ENCODE peak calls at places on chromosome 3, in nine cellular contexts. I is GM13976, L is breast epithelium, G is left ventricle myocardium inferior, U is progenitor cell of endocrine pancreas, P is ovary, Y is SK-N-SH, Z is LNCaP clone FGC, X is IMR-90. E is an unnamed sample.

GRCh38 chr3:61637088-61638051 is 76.0 kb downstream of the PTPRG start:
- DNase-seq in G (no peak), P (no peak), L (no peak), U (no peak), X (peak; percentile 45), I (peak; percentile 38), Y (peak; percentile 15), Z (no peak), E (no peak)

GRCh38 chr3:9074079-9074478 is 110.8 kb upstream of the RAD18 start:
- DNase-seq in U (no peak), Z (no peak), Y (no peak), I (no peak), P (no peak), L (no peak), G (no peak), X (peak; percentile 23), E (no peak)

GRCh38 chr3:58135712-58136543 is 74.8 kb downstream of the DNASE1L3 start:
- DNase-seq in X (no peak), I (no peak), U (no peak), P (no peak), G (peak; percentile 42), Z (peak; percentile 61), Y (no peak), L (no peak), E (no peak)

GRCh38 chr3:48402281-48402732 is 27.6 kb downstream of the PLXNB1 start:
- DNase-seq in X (peak; percentile 92), L (peak; percentile 98), Y (peak; percentile 18), I (peak; percentile 7), Z (no peak), U (no peak), G (peak; percentile 64), P (peak; percentile 83), E (no peak)

GRCh38 chr3:130773371-130773770 is 26.7 kb upstream of the PIK3R4 start:
- DNase-seq in Y (no peak), U (no peak), P (no peak), X (no peak), G (no peak), L (no peak), Z (no peak), I (no peak), E (no peak)

GRCh38 chr3:51687472-51688205 is 16.6 kb downstream of the TEX264 start:
- DNase-seq in P (no peak), G (peak; percentile 57), L (no peak), Z (no peak), X (peak; percentile 62), U (no peak), Y (no peak), I (no peak), E (no peak)

GRCh38 chr3:63523100-63523499 is 129.4 kb upstream of the SNTN start:
- DNase-seq in Z (peak; percentile 2), X (no peak), P (no peak), I (no peak), G (no peak), U (no peak), Y (peak; percentile 4), L (no peak), E (no peak)

GRCh38 chr3:123367467-123368154 is 81.3 kb downstream of the ADCY5 start:
- DNase-seq in P (no peak), X (no peak), Z (no peak), Y (no peak), L (no peak), G (no peak), I (no peak), U (no peak), E (no peak)

GRCh38 chr3:110743202-110743601 is 328.4 kb upstream of the NECTIN3 start:
- DNase-seq in X (no peak), P (no peak), Z (peak; percentile 14), G (no peak), U (no peak), L (no peak), I (no peak), Y (no peak), E (no peak)

GRCh38 chr3:179063945-179064560 is 7.6 kb downstream of the ZMAT3 start:
- DNase-seq in Z (no peak), Y (no peak), U (no peak), X (peak; percentile 75), G (no peak), P (no peak), I (no peak), L (no peak), E (no peak)

GRCh38 chr3:56468184-56469106 is at the start of gene ERC2:
- DNase-seq in L (no peak), Z (peak; percentile 3), U (peak; percentile 83), Y (peak; percentile 92), P (peak; percentile 53), I (no peak), G (peak; percentile 27), X (no peak), E (no peak)

GRCh38 chr3:33372218-33373081 is 67.8 kb downstream of the UBP1 start:
- DNase-seq in U (no peak), Z (peak; percentile 10), X (peak; percentile 73), L (no peak), P (peak; percentile 30), G (no peak), Y (peak; percentile 55), I (peak; percentile 58), E (peak; percentile 52)

GRCh38 chr3:78906245-78906644 is 861.6 kb downstream of the ROBO1 start:
- DNase-seq in P (no peak), I (no peak), Z (peak; percentile 15), L (no peak), U (no peak), G (no peak), Y (no peak), X (no peak), E (no peak)

GRCh38 chr3:187685948-187686347 is 15.8 kb upstream of the SST start:
- DNase-seq in U (no peak), Z (no peak), Y (no peak), P (no peak), X (no peak), I (no peak), L (no peak), G (no peak), E (no peak)

GRCh38 chr3:4983739-4984510 is 4.7 kb downstream of the BHLHE40 start:
- DNase-seq in L (no peak), U (no peak), G (no peak), Y (no peak), X (peak; percentile 92), P (peak; percentile 34), Z (no peak), I (peak; percentile 65), E (peak; percentile 71)

GRCh38 chr3:53069422-53070068 is 23.7 kb upstream of the SFMBT1 start:
- DNase-seq in U (no peak), Y (no peak), X (peak; percentile 12), L (no peak), P (peak; percentile 6), I (no peak), Z (no peak), G (no peak), E (no peak)

DNA sequence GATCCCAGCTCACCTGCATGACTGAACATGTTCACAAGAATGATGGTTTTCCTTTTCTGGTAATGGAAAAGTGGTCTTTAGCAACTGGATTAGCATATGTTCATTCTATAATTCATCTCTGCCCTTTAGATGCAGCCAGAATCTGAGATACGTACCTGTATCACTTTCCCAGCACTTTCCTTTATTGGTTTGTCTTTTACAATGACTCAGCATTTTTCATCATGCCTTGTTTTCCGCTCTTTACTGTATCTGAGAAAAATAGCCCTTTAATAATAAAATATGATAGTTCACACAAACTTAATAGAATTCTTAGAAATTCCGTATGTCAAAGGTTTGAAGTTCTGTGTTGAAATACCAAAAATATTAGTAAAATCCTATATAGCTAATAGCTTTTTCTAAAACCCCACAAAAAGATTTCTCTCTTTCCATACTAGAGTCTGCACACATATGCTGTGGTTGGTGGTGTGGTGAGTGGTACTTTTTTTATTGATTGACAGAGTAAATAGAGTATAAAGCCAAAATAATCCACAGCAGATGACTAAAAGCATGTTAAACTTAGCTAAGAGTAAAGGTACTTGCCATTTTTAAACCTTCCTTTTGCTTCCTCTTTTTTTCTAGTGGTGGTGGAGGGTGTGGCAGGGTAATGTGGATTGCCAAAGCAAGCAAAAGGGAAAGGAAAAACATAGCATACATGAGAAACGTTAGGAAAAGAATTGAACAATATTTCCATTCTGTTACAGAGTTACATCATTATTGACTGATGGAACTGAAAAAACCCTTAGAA is 328.9 kb upstream of the RBMS3 start:
- DNase-seq in P (no peak), G (no peak), L (no peak), Y (no peak), Z (no peak), I (no peak), U (no peak), X (no peak), E (no peak)
- TF ChIP-seq CTCF in P (no peak), G (no peak), L (no peak), Y (no peak), Z (no peak), I (no peak), U (no peak), X (no peak), E (no peak)

DNA sequence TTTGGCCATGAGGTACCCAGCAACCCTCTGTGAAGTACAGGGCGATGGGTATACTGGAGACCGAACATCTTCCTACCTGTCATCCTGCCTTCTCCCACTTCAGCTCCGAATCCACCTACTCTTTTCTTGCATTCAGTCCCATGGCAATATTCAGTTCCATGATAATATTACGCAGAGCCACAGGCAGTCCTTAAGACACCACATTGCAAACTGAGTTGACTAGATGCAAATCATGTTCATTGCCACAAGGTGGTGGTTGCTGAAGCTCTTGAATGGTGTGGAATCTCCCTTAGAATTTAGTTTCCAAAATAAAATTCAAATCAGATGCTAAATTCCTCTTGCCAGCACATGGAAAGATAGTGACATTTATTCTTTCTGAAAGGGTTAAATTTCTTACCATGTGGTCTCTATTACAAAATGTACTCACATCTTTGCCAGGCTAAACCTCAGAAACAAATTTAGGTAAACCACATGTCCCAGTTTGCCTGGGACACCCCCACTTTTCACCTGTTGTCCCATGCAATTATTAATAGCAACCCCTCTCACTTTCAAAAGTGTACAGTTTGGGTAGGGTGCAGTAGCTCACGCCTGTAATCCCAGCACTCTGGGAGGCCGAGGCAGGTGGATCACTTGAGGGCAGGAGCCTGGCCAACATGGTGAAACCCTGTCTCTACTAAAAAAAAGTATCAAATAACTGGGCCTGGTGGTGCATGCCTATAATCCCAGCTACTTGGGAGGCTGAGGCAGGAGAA is 1.7 kb upstream of the NME9 start:
- DNase-seq in G (no peak), P (no peak), L (no peak), X (peak; percentile 35), Y (no peak), U (no peak), Z (no peak), I (no peak), E (no peak)
- TF ChIP-seq CTCF in G (peak; percentile 34), P (no peak), L (no peak), X (peak; percentile 16), Y (peak; percentile 32), U (no peak), Z (no peak), I (no peak), E (no peak)

DNA sequence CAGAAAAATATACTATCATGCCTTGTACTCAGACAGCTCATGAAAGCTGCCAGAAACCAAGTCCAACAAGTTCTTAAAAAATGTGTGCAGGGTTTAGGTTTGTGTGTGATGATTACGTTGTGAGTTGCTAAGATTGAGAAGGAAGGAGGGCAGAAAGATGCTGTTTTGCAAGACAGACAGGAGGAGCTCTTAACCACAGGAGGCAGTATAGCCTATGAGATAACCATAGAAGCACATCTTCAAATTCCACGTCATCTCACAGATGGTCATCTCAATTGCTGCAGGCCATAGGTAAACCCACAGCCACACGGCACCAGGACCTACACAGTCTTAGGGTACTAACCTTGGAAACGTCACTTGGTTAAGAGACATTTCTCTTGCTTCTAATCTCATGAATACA is 192.0 kb downstream of the STT3B start:
- DNase-seq in G (no peak), I (peak; percentile 18), Z (no peak), L (no peak), P (no peak), Y (peak; percentile 16), X (peak; percentile 62), U (no peak), E (peak; percentile 22)
- TF ChIP-seq CTCF in G (peak; percentile 40), I (no peak), Z (peak; percentile 64), L (no peak), P (no peak), Y (peak; percentile 14), X (peak; percentile 32), U (peak; percentile 19), E (peak; percentile 29)

GRCh38 chr3:97719156-97719821 is 45.3 kb upstream of the ARL6 start:
- DNase-seq in G (peak; percentile 46), X (peak; percentile 58), Y (peak; percentile 60), Z (peak; percentile 61), U (peak; percentile 51), L (peak; percentile 23), I (peak; percentile 49), P (peak; percentile 60), E (peak; percentile 34)
- TF ChIP-seq CTCF in G (peak; percentile 91), X (peak; percentile 87), Y (peak; percentile 97), Z (peak; percentile 92), U (peak; percentile 95), L (peak; percentile 74), I (peak; percentile 78), P (peak; percentile 24), E (peak; percentile 88)

E was measured in GM13977.